ENCODE peak calls at places on chromosomes 4 and X, in four cellular contexts. R, Z, H and P are unnamed samples.
A peak's percentile ranks its signal among the peaks of the same experiment; 100 is the strongest.

GRCh38 chrX:72478351-72478750 is 94.3 kb downstream of the HDAC8 start:
- DNase-seq in Z (no peak), R (no peak), H (no peak), P (no peak)

GRCh38 chr4:31442236-31442635 is 722.1 kb downstream of the PCDH7 start:
- DNase-seq in H (no peak), R (no peak), Z (no peak), P (no peak)

GRCh38 chr4:186810613-186811150 is 87.0 kb upstream of the FAT1 start:
- DNase-seq in Z (no peak), R (no peak), H (no peak), P (no peak)

GRCh38 chrX:3268804-3269203 is 77.6 kb downstream of the MXRA5 start:
- DNase-seq in Z (no peak), H (no peak), R (no peak), P (no peak)

GRCh38 chrX:22395372-22395771 is 122.7 kb downstream of the CBLL2 start:
- DNase-seq in H (no peak), Z (no peak), R (no peak), P (no peak)

GRCh38 chr4:21991050-21991449 is 42.5 kb upstream of the KCNIP4 start:
- DNase-seq in R (no peak), H (no peak), Z (no peak), P (no peak)

GRCh38 chr4:90837241-90837640 is 710.0 kb downstream of the CCSER1 start:
- DNase-seq in R (no peak), Z (no peak), H (no peak), P (no peak)

GRCh38 chr4:88706574-88706973 is 8.9 kb upstream of the NAP1L5 start:
- DNase-seq in H (peak; percentile 42), R (no peak), Z (no peak), P (peak; percentile 49)

GRCh38 chr4:178738026-178738425 is 1295.8 kb upstream of the AGA start:
- DNase-seq in Z (no peak), R (no peak), H (no peak), P (no peak)

GRCh38 chr4:190019023-190019858 is 7.8 kb downstream of the FRG2 start:
- DNase-seq in R (no peak), Z (no peak), H (no peak), P (no peak)

GRCh38 chr4:154399259-154399974 is 92.2 kb downstream of the DCHS2 start:
- DNase-seq in Z (no peak), H (no peak), R (no peak), P (no peak)

GRCh38 chr4:110119347-110119746 is 79.1 kb downstream of the ELOVL6 start:
- DNase-seq in R (no peak), Z (peak; percentile 68), H (no peak), P (no peak)

GRCh38 chr4:104064650-104065577 is 345.1 kb upstream of the TACR3 start:
- DNase-seq in R (no peak), H (peak; percentile 50), Z (peak; percentile 47), P (peak; percentile 59)

GRCh38 chrX:69019073-69019890 is 146.0 kb downstream of the PJA1 start:
- DNase-seq in R (no peak), Z (no peak), H (no peak), P (no peak)

GRCh38 chr4:88446124-88446523 is 10.8 kb upstream of the HERC5 start:
- DNase-seq in Z (no peak), R (no peak), H (no peak), P (peak; percentile 39)

GRCh38 chr4:21012851-21013331 is 312.6 kb downstream of the PACRGL start:
- DNase-seq in R (no peak), Z (no peak), H (no peak), P (no peak)

GRCh38 chrX:116379854-116380253 is 56.6 kb upstream of the SLC6A14 start:
- DNase-seq in Z (no peak), R (no peak), H (no peak), P (peak; percentile 1)